ENCODE peak calls at places on chromosomes 3 and 15, in nine cellular contexts. One of them, this sample, is unnamed.

GRCh38 chr3:46386206-46386605 is 15.5 kb downstream of the CCR5 start:
- DNase-seq in Caki2: peak; percentile 43
- DNase-seq in B cell: no peak
- DNase-seq in skeletal muscle cell: no peak
- DNase-seq in SHP77: no peak
- DNase-seq in astrocyte: peak; percentile 39
- DNase-seq in Kasumi-1: no peak
- DNase-seq in NB4: peak; percentile 78
- DNase-seq in stimulated activated CD4-positive, alpha-beta T cell treated with anti-CD3 and anti-CD28 coated beads, Interleukin-12 subunit alpha, Interleukin-12 subunit beta, amount 100 ng/mL, for 4 hours: no peak
- DNase-seq in this sample: peak; percentile 72

GRCh38 chr15:75736256-75736655 is 23.6 kb upstream of the CSPG4 start:
- DNase-seq in skeletal muscle cell: no peak
- DNase-seq in SHP77: no peak
- DNase-seq in B cell: no peak
- DNase-seq in NB4: no peak
- DNase-seq in Kasumi-1: peak; percentile 31
- DNase-seq in astrocyte: no peak
- DNase-seq in Caki2: no peak
- DNase-seq in stimulated activated CD4-positive, alpha-beta T cell treated with anti-CD3 and anti-CD28 coated beads, Interleukin-12 subunit alpha, Interleukin-12 subunit beta, amount 100 ng/mL, for 4 hours: no peak
- DNase-seq in this sample: no peak

GRCh38 chr3:52319921-52320595 is 3.9 kb downstream of the DNAH1 start:
- DNase-seq in Caki2: no peak
- DNase-seq in Kasumi-1: no peak
- DNase-seq in SHP77: no peak
- DNase-seq in stimulated activated CD4-positive, alpha-beta T cell treated with anti-CD3 and anti-CD28 coated beads, Interleukin-12 subunit alpha, Interleukin-12 subunit beta, amount 100 ng/mL, for 4 hours: no peak
- DNase-seq in astrocyte: no peak
- DNase-seq in skeletal muscle cell: no peak
- DNase-seq in NB4: no peak
- DNase-seq in B cell: no peak
- DNase-seq in this sample: no peak

GRCh38 chr15:35293353-35294130 is 208.4 kb upstream of the NANOGP8 start:
- DNase-seq in Caki2: peak; percentile 94
- DNase-seq in skeletal muscle cell: peak; percentile 48
- DNase-seq in B cell: no peak
- DNase-seq in stimulated activated CD4-positive, alpha-beta T cell treated with anti-CD3 and anti-CD28 coated beads, Interleukin-12 subunit alpha, Interleukin-12 subunit beta, amount 100 ng/mL, for 4 hours: no peak
- DNase-seq in SHP77: no peak
- DNase-seq in astrocyte: peak; percentile 93
- DNase-seq in Kasumi-1: no peak
- DNase-seq in NB4: peak; percentile 50
- DNase-seq in this sample: no peak

GRCh38 chr3:139653582-139653981 is 24.2 kb downstream of the NMNAT3 start:
- DNase-seq in B cell: no peak
- DNase-seq in Kasumi-1: no peak
- DNase-seq in NB4: no peak
- DNase-seq in skeletal muscle cell: no peak
- DNase-seq in astrocyte: no peak
- DNase-seq in stimulated activated CD4-positive, alpha-beta T cell treated with anti-CD3 and anti-CD28 coated beads, Interleukin-12 subunit alpha, Interleukin-12 subunit beta, amount 100 ng/mL, for 4 hours: no peak
- DNase-seq in SHP77: no peak
- DNase-seq in Caki2: no peak
- DNase-seq in this sample: no peak

GRCh38 chr3:166284994-166285393 is 447.8 kb upstream of the BCHE start:
- DNase-seq in astrocyte: peak; percentile 77
- DNase-seq in Caki2: peak; percentile 61
- DNase-seq in skeletal muscle cell: no peak
- DNase-seq in NB4: peak; percentile 63
- DNase-seq in B cell: no peak
- DNase-seq in SHP77: no peak
- DNase-seq in Kasumi-1: no peak
- DNase-seq in stimulated activated CD4-positive, alpha-beta T cell treated with anti-CD3 and anti-CD28 coated beads, Interleukin-12 subunit alpha, Interleukin-12 subunit beta, amount 100 ng/mL, for 4 hours: no peak
- DNase-seq in this sample: no peak

GRCh38 chr3:52346623-52347530 is 30.8 kb downstream of the DNAH1 start:
- DNase-seq in SHP77: no peak
- DNase-seq in skeletal muscle cell: peak; percentile 5
- DNase-seq in astrocyte: peak; percentile 39
- DNase-seq in Kasumi-1: no peak
- DNase-seq in NB4: no peak
- DNase-seq in B cell: no peak
- DNase-seq in stimulated activated CD4-positive, alpha-beta T cell treated with anti-CD3 and anti-CD28 coated beads, Interleukin-12 subunit alpha, Interleukin-12 subunit beta, amount 100 ng/mL, for 4 hours: no peak
- DNase-seq in Caki2: no peak
- DNase-seq in this sample: no peak

GRCh38 chr3:59772416-59773408 is 722.9 kb upstream of the CFAP20DC start:
- DNase-seq in stimulated activated CD4-positive, alpha-beta T cell treated with anti-CD3 and anti-CD28 coated beads, Interleukin-12 subunit alpha, Interleukin-12 subunit beta, amount 100 ng/mL, for 4 hours: no peak
- DNase-seq in NB4: peak; percentile 6
- DNase-seq in Kasumi-1: peak; percentile 28
- DNase-seq in astrocyte: no peak
- DNase-seq in B cell: peak; percentile 13
- DNase-seq in SHP77: no peak
- DNase-seq in Caki2: no peak
- DNase-seq in skeletal muscle cell: no peak
- DNase-seq in this sample: no peak

GRCh38 chr15:52783929-52784798 is 6.0 kb downstream of the ONECUT1 start:
- DNase-seq in B cell: peak; percentile 59
- DNase-seq in Caki2: no peak
- DNase-seq in skeletal muscle cell: no peak
- DNase-seq in SHP77: no peak
- DNase-seq in NB4: no peak
- DNase-seq in stimulated activated CD4-positive, alpha-beta T cell treated with anti-CD3 and anti-CD28 coated beads, Interleukin-12 subunit alpha, Interleukin-12 subunit beta, amount 100 ng/mL, for 4 hours: no peak
- DNase-seq in astrocyte: no peak
- DNase-seq in Kasumi-1: no peak
- DNase-seq in this sample: no peak

GRCh38 chr3:174329321-174329720 is 529.8 kb upstream of the NAALADL2 start:
- DNase-seq in astrocyte: peak; percentile 81
- DNase-seq in B cell: no peak
- DNase-seq in Caki2: peak; percentile 66
- DNase-seq in NB4: no peak
- DNase-seq in SHP77: no peak
- DNase-seq in stimulated activated CD4-positive, alpha-beta T cell treated with anti-CD3 and anti-CD28 coated beads, Interleukin-12 subunit alpha, Interleukin-12 subunit beta, amount 100 ng/mL, for 4 hours: no peak
- DNase-seq in skeletal muscle cell: peak; percentile 37
- DNase-seq in Kasumi-1: no peak
- DNase-seq in this sample: no peak

GRCh38 chr3:113035387-113035982 is 44.7 kb downstream of the GTPBP8 start:
- DNase-seq in Kasumi-1: peak; percentile 82
- DNase-seq in skeletal muscle cell: no peak
- DNase-seq in Caki2: peak; percentile 15
- DNase-seq in B cell: peak; percentile 65
- DNase-seq in NB4: peak; percentile 68
- DNase-seq in SHP77: peak; percentile 29
- DNase-seq in stimulated activated CD4-positive, alpha-beta T cell treated with anti-CD3 and anti-CD28 coated beads, Interleukin-12 subunit alpha, Interleukin-12 subunit beta, amount 100 ng/mL, for 4 hours: no peak
- DNase-seq in astrocyte: peak; percentile 19
- DNase-seq in this sample: peak; percentile 69

GRCh38 chr3:127784865-127785710 is 37.2 kb downstream of the MGLL start:
- DNase-seq in astrocyte: no peak
- DNase-seq in stimulated activated CD4-positive, alpha-beta T cell treated with anti-CD3 and anti-CD28 coated beads, Interleukin-12 subunit alpha, Interleukin-12 subunit beta, amount 100 ng/mL, for 4 hours: no peak
- DNase-seq in Caki2: no peak
- DNase-seq in SHP77: no peak
- DNase-seq in Kasumi-1: no peak
- DNase-seq in NB4: no peak
- DNase-seq in skeletal muscle cell: no peak
- DNase-seq in B cell: no peak
- DNase-seq in this sample: no peak

GRCh38 chr3:71563827-71564226 is 19.7 kb downstream of the FOXP1 start:
- DNase-seq in skeletal muscle cell: no peak
- DNase-seq in Kasumi-1: no peak
- DNase-seq in stimulated activated CD4-positive, alpha-beta T cell treated with anti-CD3 and anti-CD28 coated beads, Interleukin-12 subunit alpha, Interleukin-12 subunit beta, amount 100 ng/mL, for 4 hours: no peak
- DNase-seq in NB4: no peak
- DNase-seq in SHP77: no peak
- DNase-seq in astrocyte: no peak
- DNase-seq in B cell: peak; percentile 76
- DNase-seq in Caki2: no peak
- DNase-seq in this sample: no peak

GRCh38 chr3:124839896-124840295 is 47.3 kb downstream of the ITGB5 start:
- DNase-seq in SHP77: no peak
- DNase-seq in B cell: no peak
- DNase-seq in Kasumi-1: no peak
- DNase-seq in astrocyte: no peak
- DNase-seq in stimulated activated CD4-positive, alpha-beta T cell treated with anti-CD3 and anti-CD28 coated beads, Interleukin-12 subunit alpha, Interleukin-12 subunit beta, amount 100 ng/mL, for 4 hours: no peak
- DNase-seq in skeletal muscle cell: no peak
- DNase-seq in NB4: no peak
- DNase-seq in Caki2: no peak
- DNase-seq in this sample: no peak

GRCh38 chr3:158918008-158918407 is 116.2 kb downstream of the MFSD1 start:
- DNase-seq in SHP77: peak; percentile 62
- DNase-seq in NB4: peak; percentile 55
- DNase-seq in skeletal muscle cell: peak; percentile 48
- DNase-seq in Kasumi-1: peak; percentile 60
- DNase-seq in stimulated activated CD4-positive, alpha-beta T cell treated with anti-CD3 and anti-CD28 coated beads, Interleukin-12 subunit alpha, Interleukin-12 subunit beta, amount 100 ng/mL, for 4 hours: no peak
- DNase-seq in B cell: peak; percentile 11
- DNase-seq in astrocyte: peak; percentile 74
- DNase-seq in Caki2: peak; percentile 82
- DNase-seq in this sample: peak; percentile 66

GRCh38 chr3:182902236-182902635 is 78.1 kb downstream of the DCUN1D1 start:
- DNase-seq in SHP77: no peak
- DNase-seq in astrocyte: no peak
- DNase-seq in NB4: no peak
- DNase-seq in Kasumi-1: no peak
- DNase-seq in Caki2: no peak
- DNase-seq in skeletal muscle cell: no peak
- DNase-seq in B cell: no peak
- DNase-seq in stimulated activated CD4-positive, alpha-beta T cell treated with anti-CD3 and anti-CD28 coated beads, Interleukin-12 subunit alpha, Interleukin-12 subunit beta, amount 100 ng/mL, for 4 hours: no peak
- DNase-seq in this sample: peak; percentile 79

GRCh38 chr3:69121950-69122349 is 445 bp downstream of the LMOD3 start:
- DNase-seq in skeletal muscle cell: no peak
- DNase-seq in SHP77: no peak
- DNase-seq in Caki2: no peak
- DNase-seq in stimulated activated CD4-positive, alpha-beta T cell treated with anti-CD3 and anti-CD28 coated beads, Interleukin-12 subunit alpha, Interleukin-12 subunit beta, amount 100 ng/mL, for 4 hours: no peak
- DNase-seq in B cell: no peak
- DNase-seq in astrocyte: no peak
- DNase-seq in NB4: no peak
- DNase-seq in Kasumi-1: no peak
- DNase-seq in this sample: no peak

GRCh38 chr15:32908135-32908801 is 190.5 kb downstream of the GREM1 start:
- DNase-seq in B cell: peak; percentile 72
- DNase-seq in Caki2: no peak
- DNase-seq in skeletal muscle cell: peak; percentile 80
- DNase-seq in stimulated activated CD4-positive, alpha-beta T cell treated with anti-CD3 and anti-CD28 coated beads, Interleukin-12 subunit alpha, Interleukin-12 subunit beta, amount 100 ng/mL, for 4 hours: no peak
- DNase-seq in SHP77: no peak
- DNase-seq in NB4: peak; percentile 3
- DNase-seq in astrocyte: peak; percentile 43
- DNase-seq in Kasumi-1: no peak
- DNase-seq in this sample: peak; percentile 75

GRCh38 chr3:194294199-194294887 is 56.8 kb downstream of the CPN2 start:
- DNase-seq in SHP77: no peak
- DNase-seq in Kasumi-1: no peak
- DNase-seq in skeletal muscle cell: no peak
- DNase-seq in stimulated activated CD4-positive, alpha-beta T cell treated with anti-CD3 and anti-CD28 coated beads, Interleukin-12 subunit alpha, Interleukin-12 subunit beta, amount 100 ng/mL, for 4 hours: no peak
- DNase-seq in NB4: peak; percentile 74
- DNase-seq in B cell: no peak
- DNase-seq in Caki2: no peak
- DNase-seq in astrocyte: no peak
- DNase-seq in this sample: no peak

GRCh38 chr15:55820043-55820442 is 77.1 kb upstream of the PRTG start:
- DNase-seq in NB4: no peak
- DNase-seq in Kasumi-1: no peak
- DNase-seq in skeletal muscle cell: no peak
- DNase-seq in Caki2: no peak
- DNase-seq in stimulated activated CD4-positive, alpha-beta T cell treated with anti-CD3 and anti-CD28 coated beads, Interleukin-12 subunit alpha, Interleukin-12 subunit beta, amount 100 ng/mL, for 4 hours: no peak
- DNase-seq in B cell: no peak
- DNase-seq in SHP77: no peak
- DNase-seq in astrocyte: no peak
- DNase-seq in this sample: no peak

GRCh38 chr3:108468577-108468976 is 41.8 kb downstream of the MYH15 start:
- DNase-seq in stimulated activated CD4-positive, alpha-beta T cell treated with anti-CD3 and anti-CD28 coated beads, Interleukin-12 subunit alpha, Interleukin-12 subunit beta, amount 100 ng/mL, for 4 hours: no peak
- DNase-seq in B cell: no peak
- DNase-seq in SHP77: no peak
- DNase-seq in Caki2: no peak
- DNase-seq in Kasumi-1: no peak
- DNase-seq in NB4: no peak
- DNase-seq in astrocyte: no peak
- DNase-seq in skeletal muscle cell: no peak
- DNase-seq in this sample: no peak

GRCh38 chr3:187456268-187456667 is 88.1 kb downstream of the RTP4 start:
- DNase-seq in stimulated activated CD4-positive, alpha-beta T cell treated with anti-CD3 and anti-CD28 coated beads, Interleukin-12 subunit alpha, Interleukin-12 subunit beta, amount 100 ng/mL, for 4 hours: no peak
- DNase-seq in SHP77: no peak
- DNase-seq in Kasumi-1: no peak
- DNase-seq in skeletal muscle cell: peak; percentile 0
- DNase-seq in Caki2: no peak
- DNase-seq in NB4: no peak
- DNase-seq in B cell: no peak
- DNase-seq in astrocyte: no peak
- DNase-seq in this sample: peak; percentile 69

GRCh38 chr3:98039322-98040024 is 4.4 kb upstream of the GABRR3 start:
- DNase-seq in Caki2: peak; percentile 81
- DNase-seq in Kasumi-1: peak; percentile 95
- DNase-seq in skeletal muscle cell: peak; percentile 54
- DNase-seq in B cell: peak; percentile 77
- DNase-seq in astrocyte: peak; percentile 72
- DNase-seq in NB4: peak; percentile 82
- DNase-seq in stimulated activated CD4-positive, alpha-beta T cell treated with anti-CD3 and anti-CD28 coated beads, Interleukin-12 subunit alpha, Interleukin-12 subunit beta, amount 100 ng/mL, for 4 hours: peak; percentile 52
- DNase-seq in SHP77: peak; percentile 82
- DNase-seq in this sample: peak; percentile 96

GRCh38 chr15:73333001-73333400 is 35.8 kb downstream of the HCN4 start:
- DNase-seq in skeletal muscle cell: no peak
- DNase-seq in stimulated activated CD4-positive, alpha-beta T cell treated with anti-CD3 and anti-CD28 coated beads, Interleukin-12 subunit alpha, Interleukin-12 subunit beta, amount 100 ng/mL, for 4 hours: no peak
- DNase-seq in B cell: no peak
- DNase-seq in Kasumi-1: no peak
- DNase-seq in NB4: no peak
- DNase-seq in SHP77: no peak
- DNase-seq in astrocyte: no peak
- DNase-seq in Caki2: no peak
- DNase-seq in this sample: no peak

This sample was measured in pons.